ENCODE peak calls at places on chromosomes 5 and 9, in four cellular contexts. One of them, this sample, is unnamed.

GRCh38 chr9:100197553-100197952 is 98.5 kb downstream of the INVS start:
- DNase-seq in C1 segment of cervical spinal cord: no peak
- DNase-seq in stimulated activated naive CD4-positive, alpha-beta T cell: no peak
- DNase-seq in neural progenitor cell: no peak
- DNase-seq in this sample: no peak

GRCh38 chr9:117073539-117074336 is 341.1 kb downstream of the ASTN2 start:
- DNase-seq in stimulated activated naive CD4-positive, alpha-beta T cell: no peak
- DNase-seq in neural progenitor cell: peak
- DNase-seq in C1 segment of cervical spinal cord: peak
- DNase-seq in this sample: no peak

GRCh38 chr9:127955294-127956015 is 17.8 kb upstream of the DPM2 start:
- DNase-seq in neural progenitor cell: peak
- DNase-seq in stimulated activated naive CD4-positive, alpha-beta T cell: peak
- DNase-seq in C1 segment of cervical spinal cord: peak
- DNase-seq in this sample: peak

GRCh38 chr9:134214395-134214765 is 50.0 kb upstream of the RNU6ATAC start:
- DNase-seq in C1 segment of cervical spinal cord: no peak
- DNase-seq in stimulated activated naive CD4-positive, alpha-beta T cell: no peak
- DNase-seq in neural progenitor cell: no peak
- DNase-seq in this sample: no peak

GRCh38 chr9:115717298-115717697 is 436.3 kb upstream of the PAPPA start:
- DNase-seq in stimulated activated naive CD4-positive, alpha-beta T cell: no peak
- DNase-seq in C1 segment of cervical spinal cord: no peak
- DNase-seq in neural progenitor cell: no peak
- DNase-seq in this sample: no peak

GRCh38 chr9:121916008-121916407 is 177.1 kb downstream of the TTLL11 start:
- DNase-seq in C1 segment of cervical spinal cord: no peak
- DNase-seq in stimulated activated naive CD4-positive, alpha-beta T cell: no peak
- DNase-seq in neural progenitor cell: no peak
- DNase-seq in this sample: no peak

GRCh38 chr5:137438932-137439331 is 60.2 kb downstream of the SPOCK1 start:
- DNase-seq in C1 segment of cervical spinal cord: no peak
- DNase-seq in neural progenitor cell: no peak
- DNase-seq in stimulated activated naive CD4-positive, alpha-beta T cell: no peak
- DNase-seq in this sample: no peak

GRCh38 chr5:128225245-128226030 is 141.9 kb downstream of the SLC12A2 start:
- DNase-seq in stimulated activated naive CD4-positive, alpha-beta T cell: no peak
- DNase-seq in C1 segment of cervical spinal cord: no peak
- DNase-seq in neural progenitor cell: no peak
- DNase-seq in this sample: no peak

GRCh38 chr5:160545832-160546231 is 124.2 kb downstream of the PTTG1 start:
- DNase-seq in C1 segment of cervical spinal cord: no peak
- DNase-seq in neural progenitor cell: no peak
- DNase-seq in stimulated activated naive CD4-positive, alpha-beta T cell: no peak
- DNase-seq in this sample: no peak

GRCh38 chr9:89483592-89484474 is 14.1 kb downstream of the SEMA4D start:
- DNase-seq in stimulated activated naive CD4-positive, alpha-beta T cell: peak
- DNase-seq in neural progenitor cell: no peak
- DNase-seq in C1 segment of cervical spinal cord: no peak
- DNase-seq in this sample: peak

GRCh38 chr9:106927916-106928315 is 65.0 kb downstream of the ZNF462 start:
- DNase-seq in C1 segment of cervical spinal cord: no peak
- DNase-seq in neural progenitor cell: no peak
- DNase-seq in stimulated activated naive CD4-positive, alpha-beta T cell: no peak
- DNase-seq in this sample: no peak

GRCh38 chr5:68962632-68963484 is 131.0 kb upstream of the SLC30A5 start:
- DNase-seq in C1 segment of cervical spinal cord: peak
- DNase-seq in stimulated activated naive CD4-positive, alpha-beta T cell: no peak
- DNase-seq in neural progenitor cell: peak
- DNase-seq in this sample: no peak

GRCh38 chr9:135874859-135875258 is 32.5 kb downstream of the CAMSAP1 start:
- DNase-seq in C1 segment of cervical spinal cord: no peak
- DNase-seq in stimulated activated naive CD4-positive, alpha-beta T cell: no peak
- DNase-seq in neural progenitor cell: no peak
- DNase-seq in this sample: no peak

GRCh38 chr9:4832786-4833579 is 40.2 kb downstream of the RCL1 start:
- DNase-seq in stimulated activated naive CD4-positive, alpha-beta T cell: no peak
- DNase-seq in neural progenitor cell: no peak
- DNase-seq in C1 segment of cervical spinal cord: no peak
- DNase-seq in this sample: no peak

GRCh38 chr9:87564111-87564510 is 66.4 kb downstream of the DAPK1 start:
- DNase-seq in C1 segment of cervical spinal cord: no peak
- DNase-seq in stimulated activated naive CD4-positive, alpha-beta T cell: no peak
- DNase-seq in neural progenitor cell: no peak
- DNase-seq in this sample: no peak

GRCh38 chr5:78162253-78162862 is 132.1 kb downstream of the AP3B1 start:
- DNase-seq in stimulated activated naive CD4-positive, alpha-beta T cell: no peak
- DNase-seq in C1 segment of cervical spinal cord: no peak
- DNase-seq in neural progenitor cell: peak
- DNase-seq in this sample: no peak

GRCh38 chr5:175748650-175749049 is 90.8 kb downstream of the HRH2 start:
- DNase-seq in neural progenitor cell: no peak
- DNase-seq in C1 segment of cervical spinal cord: no peak
- DNase-seq in stimulated activated naive CD4-positive, alpha-beta T cell: no peak
- DNase-seq in this sample: no peak

GRCh38 chr5:11157132-11157531 is 396.1 kb upstream of the DAP start:
- DNase-seq in C1 segment of cervical spinal cord: no peak
- DNase-seq in stimulated activated naive CD4-positive, alpha-beta T cell: no peak
- DNase-seq in neural progenitor cell: no peak
- DNase-seq in this sample: no peak

GRCh38 chr5:173853370-173854131 is 34.6 kb upstream of the CPEB4 start:
- DNase-seq in neural progenitor cell: no peak
- DNase-seq in stimulated activated naive CD4-positive, alpha-beta T cell: no peak
- DNase-seq in C1 segment of cervical spinal cord: no peak
- DNase-seq in this sample: no peak

GRCh38 chr5:178074266-178074952 is 38.9 kb upstream of the N4BP3 start:
- DNase-seq in neural progenitor cell: peak
- DNase-seq in stimulated activated naive CD4-positive, alpha-beta T cell: no peak
- DNase-seq in C1 segment of cervical spinal cord: no peak
- DNase-seq in this sample: no peak

GRCh38 chr9:127311239-127311741 is 46.7 kb downstream of the GARNL3 start:
- DNase-seq in neural progenitor cell: peak
- DNase-seq in C1 segment of cervical spinal cord: no peak
- DNase-seq in stimulated activated naive CD4-positive, alpha-beta T cell: no peak
- DNase-seq in this sample: peak

GRCh38 chr5:9670371-9670770 is 40.2 kb upstream of the TAS2R1 start:
- DNase-seq in C1 segment of cervical spinal cord: no peak
- DNase-seq in neural progenitor cell: no peak
- DNase-seq in stimulated activated naive CD4-positive, alpha-beta T cell: no peak
- DNase-seq in this sample: no peak

GRCh38 chr9:134560654-134561053 is 80.9 kb upstream of the COL5A1 start:
- DNase-seq in stimulated activated naive CD4-positive, alpha-beta T cell: no peak
- DNase-seq in neural progenitor cell: no peak
- DNase-seq in C1 segment of cervical spinal cord: no peak
- DNase-seq in this sample: no peak

GRCh38 chr5:95861858-95862561 is 39.5 kb upstream of the GLRX start:
- DNase-seq in stimulated activated naive CD4-positive, alpha-beta T cell: no peak
- DNase-seq in C1 segment of cervical spinal cord: no peak
- DNase-seq in neural progenitor cell: no peak
- DNase-seq in this sample: no peak

GRCh38 chr5:85484982-85485574 is 1100.4 kb upstream of the EDIL3 start:
- DNase-seq in neural progenitor cell: peak
- DNase-seq in stimulated activated naive CD4-positive, alpha-beta T cell: no peak
- DNase-seq in C1 segment of cervical spinal cord: no peak
- DNase-seq in this sample: no peak

GRCh38 chr9:69171049-69171448 is 3.0 kb upstream of the TJP2 start:
- DNase-seq in neural progenitor cell: no peak
- DNase-seq in stimulated activated naive CD4-positive, alpha-beta T cell: no peak
- DNase-seq in C1 segment of cervical spinal cord: no peak
- DNase-seq in this sample: no peak

GRCh38 chr5:6792376-6792775 is 79.1 kb downstream of the TENT4A start:
- DNase-seq in C1 segment of cervical spinal cord: no peak
- DNase-seq in neural progenitor cell: no peak
- DNase-seq in stimulated activated naive CD4-positive, alpha-beta T cell: no peak
- DNase-seq in this sample: no peak

This sample was measured in naive thymus-derived CD4-positive, alpha-beta T cell.